ENCODE peak calls at places on chromosomes 7 and 10, in five cellular contexts. I, B, X, P and D are unnamed samples.

GRCh38 chr7:92425311-92425947 is 21.9 kb upstream of the GATAD1 start:
- DNase-seq in P (no peak), B (peak; percentile 25), X (no peak), I (no peak), D (peak; percentile 38)

GRCh38 chr10:132467464-132468149 is 70.0 kb upstream of the INPP5A start:
- DNase-seq in P (no peak), B (no peak), X (peak; percentile 18), I (no peak), D (peak; percentile 88)

GRCh38 chr7:39541493-39541892 is 24.7 kb upstream of the YAE1 start:
- DNase-seq in X (no peak), I (no peak), B (no peak), P (no peak), D (no peak)

GRCh38 chr7:78020874-78021249 is 222.3 kb downstream of the PHTF2 start:
- DNase-seq in X (no peak), I (no peak), P (no peak), B (no peak), D (no peak)

GRCh38 chr7:42886129-42886528 is 25.7 kb downstream of the C7orf25 start:
- DNase-seq in B (no peak), I (no peak), X (no peak), P (no peak), D (peak; percentile 18)

GRCh38 chr7:49852619-49853462 is 79.4 kb downstream of the VWC2 start:
- DNase-seq in X (peak; percentile 32), B (peak; percentile 77), P (peak; percentile 32), I (peak; percentile 66), D (peak; percentile 72)

GRCh38 chr7:133955208-133955607 is 171.9 kb upstream of the LRGUK start:
- DNase-seq in X (no peak), I (no peak), P (no peak), B (no peak), D (no peak)

GRCh38 chr10:71844695-71845094 is 6.4 kb downstream of the PSAP start:
- DNase-seq in P (no peak), X (no peak), I (no peak), B (no peak), D (no peak)

GRCh38 chr7:45000096-45001032 is at the start of gene CCM2:
- DNase-seq in B (peak; percentile 80), X (no peak), P (no peak), I (peak; percentile 46), D (peak; percentile 98)

GRCh38 chr10:86025509-86025908 is 341.1 kb downstream of the GRID1 start:
- DNase-seq in X (no peak), B (no peak), I (no peak), P (no peak), D (no peak)

GRCh38 chr7:33886100-33886623 is 19.2 kb upstream of the BMPER start:
- DNase-seq in I (no peak), X (no peak), P (no peak), B (peak; percentile 72), D (peak; percentile 51)

GRCh38 chr7:90816511-90817142 is 220.5 kb downstream of the CDK14 start:
- DNase-seq in B (no peak), P (peak; percentile 99), X (no peak), I (no peak), D (no peak)

GRCh38 chr7:41921453-41921912 is 218.6 kb upstream of the INHBA start:
- DNase-seq in B (no peak), X (no peak), P (no peak), I (no peak), D (no peak)

GRCh38 chr10:5643356-5643755 is 23.0 kb downstream of the ASB13 start:
- DNase-seq in X (no peak), I (no peak), B (no peak), P (no peak), D (no peak)

GRCh38 chr10:120606051-120606764 is 149.2 kb downstream of the PLPP4 start:
- DNase-seq in P (no peak), B (no peak), X (no peak), I (no peak), D (no peak)

GRCh38 chr7:1055084-1055450 is 10.7 kb downstream of the GPR146 start:
- DNase-seq in X (peak; percentile 84), P (no peak), I (peak; percentile 76), B (no peak), D (peak; percentile 67)

GRCh38 chr10:8061274-8062211 is 7.1 kb downstream of the GATA3 start:
- DNase-seq in X (no peak), P (no peak), I (no peak), B (peak; percentile 50), D (peak; percentile 62)

GRCh38 chr7:92875719-92876118 is 39.3 kb upstream of the CDK6 start:
- DNase-seq in B (no peak), I (no peak), X (no peak), P (peak; percentile 24), D (no peak)

GRCh38 chr10:80177781-80178636 is 27.3 kb downstream of the ANXA11 start:
- DNase-seq in X (no peak), P (no peak), I (no peak), B (no peak), D (no peak)

GRCh38 chr7:135210818-135211178 is 528 bp downstream of the WDR91 start:
- DNase-seq in X (no peak), B (no peak), P (no peak), I (no peak), D (no peak)

GRCh38 chr10:89207181-89207800 is at the start of gene CH25H:
- DNase-seq in P (no peak), X (peak; percentile 2), I (peak; percentile 84), B (peak; percentile 81), D (peak; percentile 67)

GRCh38 chr7:27185013-27185707 is at the start of gene HOXA11:
- DNase-seq in X (no peak), I (no peak), P (no peak), B (no peak), D (peak; percentile 76)

GRCh38 chr10:133217800-133218589 is 12.0 kb upstream of the UTF1 start:
- DNase-seq in B (no peak), P (no peak), I (no peak), X (no peak), D (no peak)

GRCh38 chr10:22552888-22553378 is 161.4 kb downstream of the PIP4K2A start:
- DNase-seq in X (no peak), I (no peak), B (peak; percentile 55), P (no peak), D (no peak)

GRCh38 chr10:88731296-88731695 is 25.2 kb downstream of the LIPK start:
- DNase-seq in B (peak; percentile 29), I (no peak), P (no peak), X (no peak), D (peak; percentile 18)

GRCh38 chr10:21134645-21135395 is 237.7 kb upstream of the NEBL start:
- DNase-seq in X (no peak), P (peak; percentile 71), I (no peak), B (no peak), D (no peak)

GRCh38 chr10:47243791-47244190 is 56.2 kb upstream of the GDF10 start:
- DNase-seq in B (no peak), X (no peak), P (no peak), I (no peak), D (no peak)

GRCh38 chr7:23373151-23374004 is 74.2 kb downstream of the MALSU1 start:
- DNase-seq in I (no peak), X (no peak), B (no peak), P (no peak), D (no peak)

GRCh38 chr7:68409851-68410250 is 1188.4 kb upstream of the AUTS2 start:
- DNase-seq in I (no peak), P (no peak), X (no peak), B (no peak), D (no peak)

GRCh38 chr7:11742496-11742895 is 89.5 kb downstream of the THSD7A start:
- DNase-seq in P (no peak), X (no peak), B (no peak), I (no peak), D (no peak)

GRCh38 chr10:1417574-1417973 is 319.8 kb downstream of the ADARB2 start:
- DNase-seq in B (no peak), I (no peak), X (no peak), P (no peak), D (no peak)

GRCh38 chr10:86958109-86958830 is at the start of gene SNCG:
- DNase-seq in P (no peak), X (no peak), B (no peak), I (peak; percentile 33), D (peak; percentile 66)